ENCODE peak calls at places on chromosome 22, in four cellular contexts. One of them, this sample, is unnamed.
A peak's percentile ranks its signal among the peaks of the same experiment; 100 is the strongest.

GRCh38 chr22:22218302-22218701 is 26.3 kb upstream of the VPREB1 start:
- DNase-seq in amygdala: no peak
- DNase-seq in renal cortical epithelial cell: no peak
- DNase-seq in naive thymus-derived CD4-positive, alpha-beta T cell: no peak
- DNase-seq in this sample: no peak

GRCh38 chr22:18146389-18146753 is 3.6 kb upstream of the USP18 start:
- DNase-seq in amygdala: no peak
- DNase-seq in renal cortical epithelial cell: no peak
- DNase-seq in naive thymus-derived CD4-positive, alpha-beta T cell: no peak
- DNase-seq in this sample: no peak

GRCh38 chr22:30435674-30436126 is 10.1 kb downstream of the MTFP1 start:
- DNase-seq in amygdala: no peak
- DNase-seq in renal cortical epithelial cell: no peak
- DNase-seq in naive thymus-derived CD4-positive, alpha-beta T cell: peak; percentile 91
- DNase-seq in this sample: no peak

GRCh38 chr22:29093501-29093921 is 20.7 kb downstream of the KREMEN1 start:
- DNase-seq in amygdala: no peak
- DNase-seq in renal cortical epithelial cell: no peak
- DNase-seq in naive thymus-derived CD4-positive, alpha-beta T cell: no peak
- DNase-seq in this sample: no peak

GRCh38 chr22:30459206-30460052 is 12.4 kb downstream of the SEC14L3 start:
- DNase-seq in amygdala: no peak
- DNase-seq in renal cortical epithelial cell: peak; percentile 36
- DNase-seq in naive thymus-derived CD4-positive, alpha-beta T cell: no peak
- DNase-seq in this sample: peak; percentile 42

GRCh38 chr22:19420321-19420720 is 11.2 kb downstream of the HIRA start:
- DNase-seq in amygdala: no peak
- DNase-seq in renal cortical epithelial cell: no peak
- DNase-seq in naive thymus-derived CD4-positive, alpha-beta T cell: no peak
- DNase-seq in this sample: no peak

GRCh38 chr22:49699928-49700498 is 127.7 kb downstream of the BRD1 start:
- DNase-seq in amygdala: no peak
- DNase-seq in renal cortical epithelial cell: no peak
- DNase-seq in naive thymus-derived CD4-positive, alpha-beta T cell: no peak
- DNase-seq in this sample: no peak

GRCh38 chr22:39297490-39298193 is 21.8 kb downstream of the RPL3 start:
- DNase-seq in amygdala: no peak
- DNase-seq in renal cortical epithelial cell: peak; percentile 57
- DNase-seq in naive thymus-derived CD4-positive, alpha-beta T cell: no peak
- DNase-seq in this sample: no peak

GRCh38 chr22:49687786-49688515 is 139.7 kb downstream of the BRD1 start:
- DNase-seq in amygdala: no peak
- DNase-seq in renal cortical epithelial cell: no peak
- DNase-seq in naive thymus-derived CD4-positive, alpha-beta T cell: no peak
- DNase-seq in this sample: no peak

GRCh38 chr22:31896472-31896871 is 47.9 kb upstream of the YWHAH start:
- DNase-seq in amygdala: no peak
- DNase-seq in renal cortical epithelial cell: no peak
- DNase-seq in naive thymus-derived CD4-positive, alpha-beta T cell: no peak
- DNase-seq in this sample: no peak

GRCh38 chr22:40404251-40405177 is 34.1 kb downstream of the SGSM3 start:
- DNase-seq in amygdala: no peak
- DNase-seq in renal cortical epithelial cell: no peak
- DNase-seq in naive thymus-derived CD4-positive, alpha-beta T cell: no peak
- DNase-seq in this sample: no peak